ENCODE peak calls at places on chromosomes 16 and 17, in nine cellular contexts. X is iris pigment epithelial cell; E is hippocampal formation; C is GM10248; B is activated CD4-positive, alpha-beta T cell treated with anti-CD3 and anti-CD28 coated beads, Interleukin-2, amount 10 ng/mL, durations not matched to agents 7 days and 5 days; F is T follicular helper cell; I is fibroblast of the aortic adventitia; D is cardiac fibroblast; M is NCI-H1436 treated with DMSO at 0.1 percent for 48 hours. H is an unnamed sample.

GRCh38 chr17:34163681-34164080 is 91.4 kb upstream of the CCL2 start:
- DNase-seq in X (no peak), E (no peak), C (no peak), B (no peak), F (no peak), I (peak), D (peak), M (no peak), H (no peak)

GRCh38 chr16:7013990-7014389 is 318.7 kb upstream of the RBFOX1 start:
- DNase-seq in X (peak), E (no peak), C (no peak), B (no peak), F (no peak), I (peak), D (no peak), M (no peak), H (no peak)

GRCh38 chr16:23082161-23082788 is 67.0 kb downstream of the USP31 start:
- DNase-seq in X (no peak), E (no peak), C (no peak), B (no peak), F (no peak), I (no peak), D (peak), M (no peak), H (no peak)

GRCh38 chr17:58728831-58729230 is 26.8 kb upstream of the PPM1E start:
- DNase-seq in X (peak), E (peak), C (no peak), B (no peak), F (no peak), I (no peak), D (no peak), M (no peak), H (no peak)

GRCh38 chr17:31318298-31319190 is 2.9 kb downstream of the EVI2A start:
- DNase-seq in X (peak), E (peak), C (no peak), B (peak), F (peak), I (peak), D (peak), M (no peak), H (no peak)

GRCh38 chr16:88649924-88650748 is 717 bp downstream of the CYBA start:
- DNase-seq in X (peak), E (no peak), C (peak), B (peak), F (no peak), I (no peak), D (no peak), M (no peak), H (peak)

GRCh38 chr16:13138528-13138927 is 237.1 kb downstream of the SHISA9 start:
- DNase-seq in X (no peak), E (no peak), C (no peak), B (no peak), F (no peak), I (no peak), D (no peak), M (no peak), H (no peak)

GRCh38 chr16:84356591-84357116 is 11.7 kb upstream of the ATP2C2 start:
- DNase-seq in X (no peak), E (peak), C (no peak), B (no peak), F (no peak), I (no peak), D (no peak), M (no peak), H (no peak)

GRCh38 chr17:9240659-9241370 is 219.5 kb downstream of the NTN1 start:
- DNase-seq in X (no peak), E (peak), C (no peak), B (no peak), F (no peak), I (peak), D (peak), M (no peak), H (no peak)